ENCODE peak calls at places on chromosomes 11 and 22, in four cellular contexts. N is tibial nerve, C is transverse colon, X is uterus. T is an unnamed sample.

GRCh38 chr11:15941206-15941770 is 415.1 kb downstream of the SOX6 start:
- DNase-seq in N (no peak), C (no peak), X (peak), T (peak)

GRCh38 chr22:43201486-43202219 is 14.7 kb upstream of the TTLL12 start:
- DNase-seq in C (no peak), N (no peak), X (no peak), T (no peak)

GRCh38 chr11:9004310-9004945 is 627 bp upstream of the NRIP3 start:
- DNase-seq in N (no peak), X (peak), C (peak), T (no peak)

GRCh38 chr11:92269021-92269420 is 44.4 kb downstream of the FAT3 start:
- DNase-seq in X (no peak), N (no peak), C (no peak), T (no peak)

GRCh38 chr11:112605093-112605666 is 344.5 kb upstream of the PLET1 start:
- DNase-seq in N (no peak), X (no peak), C (no peak), T (no peak)

GRCh38 chr22:49282596-49282995 is 545.1 kb downstream of the BRD1 start:
- DNase-seq in N (no peak), C (no peak), X (no peak), T (no peak)

GRCh38 chr11:15278129-15278528 is 163.4 kb downstream of the INSC start:
- DNase-seq in C (no peak), X (no peak), N (no peak), T (no peak)

GRCh38 chr11:78715639-78716311 is 141.1 kb upstream of the NARS2 start:
- DNase-seq in C (peak), X (no peak), N (no peak), T (no peak)

GRCh38 chr22:28883657-28883916 is 215 bp downstream of the ZNRF3 start:
- DNase-seq in N (no peak), X (no peak), C (no peak), T (no peak)

GRCh38 chr11:3939211-3939610 is 83.7 kb downstream of the STIM1 start:
- DNase-seq in X (no peak), N (no peak), C (no peak), T (no peak)

GRCh38 chr22:31272522-31273446 is 19.5 kb downstream of the PIK3IP1 start:
- DNase-seq in C (peak), N (peak), X (peak), T (peak)

GRCh38 chr11:33722579-33723234 is 13.5 kb downstream of the CD59 start:
- DNase-seq in N (no peak), X (no peak), C (no peak), T (no peak)

GRCh38 chr11:34654491-34655334 is 33.8 kb downstream of the EHF start:
- DNase-seq in C (no peak), N (peak), X (no peak), T (peak)

GRCh38 chr22:41523464-41524221 is 20.6 kb downstream of the POLR3H start:
- DNase-seq in C (no peak), X (peak), N (no peak), T (no peak)

GRCh38 chr11:44774131-44774530 is 47.4 kb downstream of the TSPAN18 start:
- DNase-seq in N (no peak), C (peak), X (peak), T (peak)

GRCh38 chr11:19116971-19117759 is at the start of gene ZDHHC13:
- DNase-seq in C (peak), X (peak), N (peak), T (peak)
- TF ChIP-seq POLR2A in C (peak), X (peak), N (no peak), T (no peak)

GRCh38 chr11:69274531-69275016 is 19.4 kb upstream of the MYEOV start:
- DNase-seq in C (peak), N (no peak), X (no peak), T (no peak)
- TF ChIP-seq POLR2A in C (peak), N (no peak), X (no peak), T (no peak)

GRCh38 chr11:63838682-63839507 is at the start of gene MARK2:
- DNase-seq in C (peak), X (peak), N (peak), T (peak)
- TF ChIP-seq POLR2A in C (no peak), X (peak), N (peak), T (peak)

GRCh38 chr11:64916848-64917662 is at the start of gene ATG2A:
- DNase-seq in X (peak), C (peak), N (peak), T (peak)
- TF ChIP-seq POLR2A in X (peak), C (peak), N (peak), T (peak)

DNA sequence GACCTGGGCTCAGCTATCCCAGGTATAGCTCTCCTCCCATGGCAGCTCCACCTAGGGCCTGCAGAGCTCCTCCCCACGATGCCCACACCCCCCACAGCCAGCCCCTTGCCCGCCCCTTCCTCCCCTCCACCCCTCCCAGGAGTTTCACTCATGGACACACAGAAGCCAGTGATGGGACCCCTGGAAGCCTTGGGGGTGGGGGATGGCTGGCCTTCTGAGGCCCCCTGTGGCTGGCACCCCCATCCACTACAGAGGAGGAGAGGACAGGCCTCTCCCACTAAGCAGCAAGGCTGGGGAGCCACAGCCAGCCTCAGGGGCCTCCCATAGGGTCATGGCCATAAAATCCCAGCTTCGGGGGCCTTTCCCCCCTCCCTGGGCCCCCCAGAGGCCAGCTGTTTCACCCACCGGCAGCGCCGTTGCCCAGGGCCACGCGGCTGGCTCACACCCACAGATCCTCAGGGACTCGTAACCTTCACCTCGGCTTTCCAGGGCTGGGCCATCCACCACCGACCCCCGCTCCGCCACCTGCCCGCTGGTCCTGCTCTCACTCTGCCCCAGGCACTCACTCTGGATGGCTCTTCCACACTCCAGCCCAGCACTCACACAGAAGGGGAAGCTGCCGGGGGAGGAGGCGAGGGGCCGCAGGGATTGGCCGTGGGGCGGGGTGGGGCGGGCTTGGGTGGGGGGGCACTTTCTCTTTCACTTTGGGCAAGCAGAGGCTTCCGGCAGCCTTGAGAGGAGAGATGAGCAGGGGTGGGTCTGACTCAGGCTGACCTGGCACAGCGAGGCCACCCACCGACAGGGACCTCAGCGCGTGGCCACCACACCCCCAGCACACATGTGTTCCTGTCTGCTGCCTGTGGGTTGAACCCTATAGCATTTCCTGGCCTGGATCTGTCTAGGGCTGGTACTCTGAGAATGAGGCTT is 2.2 kb downstream of the SLC25A22 start:
- DNase-seq in X (peak), C (peak), N (peak), T (no peak)
- TF ChIP-seq POLR2A in X (no peak), C (peak), N (no peak), T (no peak)

GRCh38 chr11:69352715-69353325 is 58.9 kb downstream of the MYEOV start:
- DNase-seq in X (no peak), N (no peak), C (peak), T (no peak)
- TF ChIP-seq POLR2A in X (no peak), N (no peak), C (no peak), T (no peak)

GRCh38 chr11:72002841-72003775 is 4.4 kb downstream of the IL18BP start:
- DNase-seq in N (no peak), C (no peak), X (no peak), T (no peak)
- TF ChIP-seq POLR2A in N (no peak), C (no peak), X (no peak), T (no peak)

GRCh38 chr11:1307163-1307870 is 2.1 kb downstream of the TOLLIP start:
- DNase-seq in N (no peak), C (no peak), X (no peak), T (no peak)
- TF ChIP-seq POLR2A in N (no peak), C (no peak), X (no peak), T (no peak)

DNA sequence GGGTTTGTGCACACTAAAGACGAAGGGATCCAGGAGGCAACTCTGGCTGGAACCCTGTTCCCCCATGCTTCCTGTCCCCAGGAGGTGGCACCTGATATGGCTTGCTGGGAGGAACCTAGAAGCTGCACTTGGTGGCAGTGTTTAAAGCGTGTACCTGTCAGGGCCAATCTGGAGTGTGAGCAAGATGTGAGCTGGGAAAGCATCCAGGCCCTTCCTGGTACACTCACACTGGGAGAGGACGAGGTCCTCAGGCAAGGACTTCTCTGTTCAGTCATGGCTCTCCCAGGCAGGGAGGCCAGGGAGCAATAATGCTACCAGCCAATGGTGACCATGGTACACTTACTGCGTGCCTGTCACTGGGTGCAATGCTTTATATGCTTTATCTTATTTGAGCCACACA is 130.7 kb upstream of the NECTIN1 start:
- DNase-seq in N (no peak), C (no peak), X (no peak), T (no peak)
- TF ChIP-seq POLR2A in N (no peak), C (no peak), X (no peak), T (no peak)

T was measured in gastrocnemius medialis.